ENCODE peak calls at places on chromosomes 3 and 15, in four cellular contexts. One of them, this sample, is unnamed.
A peak's percentile ranks its signal among the peaks of the same experiment; 100 is the strongest.

GRCh38 chr3:169667710-169668080 is 4.2 kb upstream of the MECOM start:
- DNase-seq in neural crest cell: no peak
- DNase-seq in Kasumi-1: no peak
- DNase-seq in coronary artery: no peak
- DNase-seq in this sample: no peak

GRCh38 chr3:106631378-106632083 is 745.7 kb upstream of the CCDC54 start:
- DNase-seq in neural crest cell: no peak
- DNase-seq in Kasumi-1: no peak
- DNase-seq in coronary artery: no peak
- DNase-seq in this sample: peak; percentile 10

GRCh38 chr3:189146842-189147241 is 24.9 kb upstream of the TPRG1 start:
- DNase-seq in neural crest cell: no peak
- DNase-seq in Kasumi-1: no peak
- DNase-seq in coronary artery: no peak
- DNase-seq in this sample: no peak

GRCh38 chr15:51162865-51163762 is 68.4 kb upstream of the TNFAIP8L3 start:
- DNase-seq in neural crest cell: peak; percentile 77
- DNase-seq in Kasumi-1: peak; percentile 55
- DNase-seq in coronary artery: no peak
- DNase-seq in this sample: peak; percentile 86

GRCh38 chr15:73375755-73376305 is 7.1 kb upstream of the HCN4 start:
- DNase-seq in neural crest cell: no peak
- DNase-seq in Kasumi-1: no peak
- DNase-seq in coronary artery: no peak
- DNase-seq in this sample: no peak

GRCh38 chr3:50806806-50807205 is 132.1 kb downstream of the DOCK3 start:
- DNase-seq in neural crest cell: no peak
- DNase-seq in Kasumi-1: no peak
- DNase-seq in coronary artery: no peak
- DNase-seq in this sample: no peak

GRCh38 chr15:97991972-97992541 is 31.6 kb downstream of the ARRDC4 start:
- DNase-seq in neural crest cell: no peak
- DNase-seq in Kasumi-1: no peak
- DNase-seq in coronary artery: no peak
- DNase-seq in this sample: no peak

GRCh38 chr15:59953392-59953883 is 50.7 kb upstream of the FOXB1 start:
- DNase-seq in neural crest cell: no peak
- DNase-seq in Kasumi-1: no peak
- DNase-seq in coronary artery: no peak
- DNase-seq in this sample: no peak

GRCh38 chr3:141960731-141961130 is 84.3 kb downstream of the ATP1B3 start:
- DNase-seq in neural crest cell: no peak
- DNase-seq in Kasumi-1: no peak
- DNase-seq in coronary artery: no peak
- DNase-seq in this sample: peak; percentile 37

GRCh38 chr3:20246662-20247061 is 60.7 kb upstream of the SGO1 start:
- DNase-seq in neural crest cell: no peak
- DNase-seq in Kasumi-1: no peak
- DNase-seq in coronary artery: no peak
- DNase-seq in this sample: no peak

GRCh38 chr3:15292765-15293522 is 39.4 kb downstream of the SH3BP5 start:
- DNase-seq in neural crest cell: no peak
- DNase-seq in Kasumi-1: no peak
- DNase-seq in coronary artery: peak; percentile 97
- DNase-seq in this sample: peak; percentile 62

GRCh38 chr15:96412919-96413231 is 82.4 kb downstream of the NR2F2 start:
- DNase-seq in neural crest cell: no peak
- DNase-seq in Kasumi-1: no peak
- DNase-seq in coronary artery: no peak
- DNase-seq in this sample: no peak

GRCh38 chr15:51382787-51383186 is 41.3 kb downstream of the GLDN start:
- DNase-seq in neural crest cell: peak; percentile 38
- DNase-seq in Kasumi-1: peak; percentile 65
- DNase-seq in coronary artery: no peak
- DNase-seq in this sample: peak; percentile 77

GRCh38 chr3:141959531-141959920 is 83.1 kb downstream of the ATP1B3 start:
- DNase-seq in neural crest cell: no peak
- DNase-seq in Kasumi-1: no peak
- DNase-seq in coronary artery: no peak
- DNase-seq in this sample: no peak

GRCh38 chr15:100628746-100629145 is 26.4 kb downstream of the ASB7 start:
- DNase-seq in neural crest cell: no peak
- DNase-seq in Kasumi-1: no peak
- DNase-seq in coronary artery: no peak
- DNase-seq in this sample: peak; percentile 16

GRCh38 chr3:102092617-102093466 is 243.5 kb downstream of the NFKBIZ start:
- DNase-seq in neural crest cell: no peak
- DNase-seq in Kasumi-1: no peak
- DNase-seq in coronary artery: no peak
- DNase-seq in this sample: peak; percentile 36

This sample was measured in choroid plexus epithelial cell.